ENCODE peak calls at places on chromosomes 13 and 19, in nine cellular contexts. J, T, K, U, D, V, M, P and E are unnamed samples. For H3K36me3 and H3K4me1, the result is how much of the 10 kb centered on the place peaks cover.

GRCh38 chr19:1942078-1942933 is 1.3 kb downstream of the CSNK1G2 start:
- DNase-seq in J (peak), T (peak), K (peak), U (peak), D (peak), V (peak), M (peak), P (peak), E (peak)

GRCh38 chr19:49057636-49058234 is at the start of gene CGB7:
- DNase-seq in J (peak), T (peak), K (peak), U (no peak), D (peak), V (peak), M (peak), P (peak), E (no peak)

GRCh38 chr19:541699-542098 is 2.2 kb upstream of the GZMM start:
- DNase-seq in J (no peak), T (no peak), K (no peak), U (no peak), D (no peak), V (no peak), M (no peak), P (no peak), E (no peak)

GRCh38 chr19:1770866-1771576 is 17.7 kb downstream of the ONECUT3 start:
- DNase-seq in J (no peak), T (no peak), K (no peak), U (no peak), D (no peak), V (no peak), M (no peak), P (no peak), E (no peak)

GRCh38 chr19:35167251-35168119 is 12.9 kb downstream of the FXYD5 start:
- DNase-seq in J (no peak), T (no peak), K (no peak), U (no peak), D (no peak), V (peak), M (no peak), P (no peak), E (no peak)

GRCh38 chr13:107712145-107712544 is 503.2 kb downstream of the LIG4 start:
- DNase-seq in J (no peak), T (no peak), K (no peak), U (no peak), D (no peak), V (no peak), M (no peak), P (no peak), E (no peak)

GRCh38 chr13:113155201-113155600 is 3.2 kb upstream of the PROZ start:
- DNase-seq in J (no peak), T (no peak), K (no peak), U (no peak), D (no peak), V (peak), M (no peak), P (no peak), E (peak)

GRCh38 chr13:88919970-88920628 is 1248.9 kb downstream of the SLITRK5 start:
- DNase-seq in J (no peak), T (peak), K (no peak), U (no peak), D (no peak), V (no peak), M (no peak), P (no peak), E (no peak)

GRCh38 chr13:102484329-102484728 is 82.5 kb upstream of the FGF14 start:
- DNase-seq in J (no peak), T (peak), K (no peak), U (no peak), D (no peak), V (no peak), M (peak), P (no peak), E (no peak)

GRCh38 chr13:93552596-93552995 is 326.0 kb downstream of the GPC6 start:
- DNase-seq in J (no peak), T (no peak), K (no peak), U (no peak), D (no peak), V (no peak), M (no peak), P (no peak), E (no peak)

GRCh38 chr13:36275190-36276002 is 22.2 kb downstream of the CCDC169 start:
- DNase-seq in J (no peak), T (peak), K (no peak), U (no peak), D (no peak), V (no peak), M (peak), P (peak), E (peak)

GRCh38 chr19:53554804-53555203 is 16.9 kb downstream of the ZNF331 start:
- DNase-seq in J (no peak), T (no peak), K (no peak), U (no peak), D (no peak), V (no peak), M (no peak), P (no peak), E (no peak)

GRCh38 chr19:46727757-46728156 is 10.8 kb upstream of the PRKD2 start:
- DNase-seq in J (no peak), T (no peak), K (no peak), U (no peak), D (no peak), V (no peak), M (no peak), P (no peak), E (no peak)

GRCh38 chr19:46730187-46730586 is 13.3 kb upstream of the PRKD2 start:
- DNase-seq in J (no peak), T (no peak), K (no peak), U (no peak), D (no peak), V (no peak), M (no peak), P (no peak), E (no peak)

GRCh38 chr19:46729696-46730095 is 12.8 kb upstream of the PRKD2 start:
- DNase-seq in J (no peak), T (no peak), K (no peak), U (no peak), D (no peak), V (no peak), M (no peak), P (no peak), E (no peak)

GRCh38 chr19:46728208-46728607 is 11.3 kb upstream of the PRKD2 start:
- DNase-seq in J (peak), T (no peak), K (no peak), U (no peak), D (no peak), V (no peak), M (no peak), P (no peak), E (no peak)

DNA sequence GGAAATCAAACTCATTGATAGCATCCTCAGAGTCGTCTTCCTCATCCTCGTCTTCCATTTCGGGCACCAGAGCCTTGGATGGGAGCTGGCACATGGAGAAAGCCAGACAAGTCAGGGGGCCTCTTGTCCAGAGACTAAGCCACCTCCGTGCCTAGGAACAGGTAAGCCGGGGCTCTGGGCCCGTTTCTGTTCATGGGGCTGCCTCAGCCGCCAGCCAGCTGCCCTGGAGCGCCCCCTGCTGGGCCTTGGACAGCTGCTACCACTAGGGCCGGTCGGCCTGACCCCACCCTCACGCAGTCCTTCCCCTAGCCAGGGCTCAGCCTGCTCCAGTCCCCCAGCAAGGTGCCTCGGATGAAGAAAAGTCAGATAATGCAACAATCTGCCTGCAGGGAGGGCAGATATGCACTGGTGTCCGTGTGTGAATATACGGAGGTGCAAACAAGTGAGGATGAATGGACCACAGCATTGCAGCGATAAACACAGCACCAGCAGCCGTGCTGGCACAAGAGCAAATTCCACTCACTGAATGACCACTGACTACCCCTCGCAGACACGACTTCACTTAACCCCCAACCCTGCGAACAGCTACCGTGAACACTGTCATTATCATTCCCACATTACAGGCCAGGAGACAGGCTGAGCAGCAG is 11.9 kb upstream of the PRKD2 start:
- DNase-seq in J (peak), T (peak), K (peak), U (no peak), D (no peak), V (peak), M (peak), P (peak), E (peak)
- H3K36me3 ChIP-seq in J (under half), T (half or more), K (under half), U (under half), D (under half), V (half or more), M (under half), P (half or more), E (half or more)

GRCh38 chr13:29832899-29833298 is 17.5 kb downstream of the UBL3 start:
- DNase-seq in J (no peak), T (no peak), K (no peak), U (no peak), D (no peak), V (no peak), M (no peak), P (no peak), E (no peak)
- H3K4me1 ChIP-seq in J (under half), T (under half), K (under half), U (under half), D (under half), V (under half), M (under half), P (under half), E (under half)

GRCh38 chr13:29471551-29471950 is 123.9 kb downstream of the SLC7A1 start:
- DNase-seq in J (no peak), T (no peak), K (no peak), U (no peak), D (no peak), V (no peak), M (no peak), P (no peak), E (no peak)
- H3K36me3 ChIP-seq in J (under half), T (under half), K (under half), U (under half), D (under half), V (under half), M (under half), P (under half), E (under half)

GRCh38 chr19:16896913-16897571 is 8.2 kb downstream of the F2RL3 start:
- DNase-seq in J (peak), T (peak), K (peak), U (peak), D (peak), V (peak), M (peak), P (peak), E (peak)

GRCh38 chr19:16896098-16896912 is 7.5 kb downstream of the F2RL3 start:
- DNase-seq in J (peak), T (no peak), K (no peak), U (no peak), D (no peak), V (peak), M (peak), P (no peak), E (no peak)

GRCh38 chr19:16897572-16898056 is 8.8 kb downstream of the F2RL3 start:
- DNase-seq in J (no peak), T (no peak), K (no peak), U (no peak), D (no peak), V (no peak), M (no peak), P (no peak), E (no peak)

GRCh38 chr19:16899566-16900075 is 10.8 kb downstream of the F2RL3 start:
- DNase-seq in J (no peak), T (peak), K (no peak), U (no peak), D (no peak), V (peak), M (peak), P (no peak), E (no peak)

GRCh38 chr19:16898306-16899015 is 9.7 kb downstream of the F2RL3 start:
- DNase-seq in J (no peak), T (no peak), K (no peak), U (no peak), D (no peak), V (no peak), M (no peak), P (no peak), E (no peak)
- H3K4me1 ChIP-seq in J (under half), T (under half), K (under half), U (under half), D (under half), V (under half), M (under half), P (under half), E (under half)

DNA sequence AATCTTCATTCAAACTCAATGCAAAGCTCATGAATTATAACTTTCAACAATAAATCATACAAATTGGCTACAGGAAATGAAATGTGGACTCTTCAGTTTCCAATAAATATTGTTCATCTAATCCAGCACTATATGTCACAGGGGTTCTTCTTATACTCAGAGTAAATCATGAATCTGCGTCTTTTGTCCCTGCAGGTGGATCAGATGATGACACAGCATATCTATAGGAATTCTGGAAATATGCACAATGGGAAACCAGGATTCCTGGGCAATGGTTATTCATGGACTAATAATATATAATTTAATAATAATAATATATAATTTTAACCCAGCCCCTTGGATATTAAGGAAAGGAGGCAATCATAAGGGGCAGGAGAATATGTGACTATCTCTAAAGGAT is 8.4 kb downstream of the ZNF573 start:
- DNase-seq in J (no peak), T (no peak), K (no peak), U (no peak), D (no peak), V (no peak), M (no peak), P (no peak), E (no peak)
- H3K36me3 ChIP-seq in J (under half), T (under half), K (under half), U (under half), D (under half), V (under half), M (under half), P (half or more), E (under half)

DNA sequence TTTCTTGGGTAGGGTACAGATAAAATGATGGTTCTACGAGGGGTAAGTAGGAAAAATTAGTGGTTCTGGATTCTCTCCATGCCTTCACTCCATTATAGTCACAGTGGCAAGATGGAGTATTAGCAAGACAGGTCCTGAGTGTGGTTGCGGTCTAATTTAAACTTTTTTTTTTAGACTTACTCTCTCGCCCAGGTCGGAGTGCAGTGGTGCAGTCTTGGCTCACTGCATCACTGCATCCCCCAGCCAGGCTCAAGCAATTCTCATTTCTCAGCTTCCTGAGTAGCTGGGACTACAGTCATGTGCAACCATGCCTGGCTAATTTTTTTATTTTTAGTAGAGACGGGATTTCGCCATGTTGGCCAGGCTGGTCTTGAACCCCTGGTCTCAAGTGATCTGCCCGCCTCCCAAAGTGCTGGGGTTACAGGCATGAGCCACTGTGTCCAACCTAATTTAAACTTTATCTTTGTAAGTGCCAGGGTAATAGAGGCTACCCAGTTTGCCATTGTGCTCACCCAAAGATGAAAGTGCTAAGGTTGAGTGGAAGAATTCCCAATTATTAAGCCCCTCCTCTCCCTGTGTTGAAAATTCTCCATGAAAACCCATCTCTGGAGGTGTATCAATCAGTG is 135.6 kb downstream of the TM9SF2 start:
- DNase-seq in J (no peak), T (no peak), K (no peak), U (no peak), D (no peak), V (no peak), M (no peak), P (no peak), E (no peak)
- H3K4me1 ChIP-seq in J (under half), T (under half), K (under half), U (under half), D (under half), V (under half), M (under half), P (under half), E (under half)

DNA sequence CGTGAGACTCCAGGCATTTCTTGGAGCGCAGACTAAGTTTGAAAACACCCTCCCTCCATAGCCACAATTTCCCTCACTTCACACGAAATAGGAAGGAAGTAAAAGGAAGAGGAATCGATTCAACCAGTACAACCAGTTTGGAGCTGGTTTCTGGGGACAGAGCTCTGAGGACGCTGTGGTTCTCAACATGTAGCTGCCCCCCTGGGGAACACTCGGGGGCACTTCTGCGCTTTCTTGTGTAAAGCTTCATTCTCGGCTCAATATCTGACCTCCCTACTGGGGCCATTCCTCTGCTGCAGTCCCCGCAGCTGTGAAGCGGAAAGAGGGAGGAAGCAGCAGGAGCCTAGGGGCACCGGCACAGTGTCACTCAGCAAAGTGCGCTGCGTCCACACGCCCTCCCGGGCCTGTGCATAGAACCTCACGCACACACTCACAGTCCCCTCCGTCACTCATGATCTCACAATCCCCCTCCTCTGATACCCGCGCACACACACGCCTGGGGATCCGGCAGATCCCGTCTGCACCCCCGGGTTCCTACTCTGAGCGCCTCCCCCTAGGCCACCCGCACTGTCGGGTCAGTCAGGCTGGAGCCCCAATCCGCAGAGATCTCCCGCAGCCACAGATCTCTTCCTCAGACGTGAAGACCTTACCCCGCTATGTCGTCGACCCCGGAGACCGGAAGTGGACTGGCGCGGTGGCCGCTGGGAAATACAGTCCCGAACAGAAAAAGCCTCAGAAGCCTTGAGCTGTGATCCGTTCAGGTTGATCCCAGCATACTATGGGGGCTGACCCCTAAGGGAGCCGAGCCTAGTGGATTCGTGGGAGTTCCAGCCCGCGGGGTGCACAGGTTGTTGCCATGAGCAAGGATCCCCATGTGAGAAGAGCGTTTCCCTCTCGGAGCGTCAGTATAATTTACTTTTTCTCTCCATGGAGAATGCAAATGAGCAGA is at the start of gene ZNF780A:
- DNase-seq in J (peak), T (peak), K (peak), U (peak), D (peak), V (peak), M (peak), P (peak), E (peak)
- H3K36me3 ChIP-seq in J (under half), T (under half), K (under half), U (under half), D (under half), V (under half), M (under half), P (under half), E (under half)